ENCODE peak calls at places on chromosomes 6 and 20, in five cellular contexts. X is body of pancreas; N is PC-9; J is naive thymus-derived CD4-positive, alpha-beta T cell; C is aorta. M is an unnamed sample. For H3K9me3, the result is how much of the 10 kb centered on the place peaks cover.

GRCh38 chr6:6712979-6713514 is 124.5 kb downstream of the LY86 start:
- DNase-seq in X (no peak), N (no peak), C (peak), J (no peak), M (no peak)

GRCh38 chr20:8589956-8590355 is 457.9 kb downstream of the PLCB1 start:
- DNase-seq in J (no peak), X (no peak), C (no peak), N (no peak), M (no peak)

GRCh38 chr6:130683761-130684517 is 143.3 kb upstream of the SMLR1 start:
- DNase-seq in C (no peak), J (no peak), N (no peak), X (no peak), M (no peak)

GRCh38 chr20:54292186-54292585 is 84.3 kb downstream of the PFDN4 start:
- DNase-seq in X (no peak), J (no peak), N (peak), C (no peak), M (no peak)

GRCh38 chr6:163370807-163371206 is 43.7 kb upstream of the QKI start:
- DNase-seq in X (peak), J (no peak), N (no peak), C (no peak), M (no peak)

GRCh38 chr20:15100506-15101160 is 763.2 kb upstream of the FLRT3 start:
- DNase-seq in C (no peak), J (no peak), N (no peak), X (no peak), M (no peak)

GRCh38 chr6:28985396-28986164 is 19.5 kb downstream of the ZNF311 start:
- DNase-seq in J (no peak), X (peak), N (peak), C (peak), M (peak)

GRCh38 chr20:50783903-50784302 is 11.0 kb upstream of the BCAS4 start:
- DNase-seq in C (no peak), X (no peak), J (no peak), N (no peak), M (no peak)

GRCh38 chr6:1608222-1608975 is 1.3 kb upstream of the FOXC1 start:
- DNase-seq in X (peak), J (no peak), N (no peak), C (no peak), M (no peak)

GRCh38 chr6:82875573-82876185 is 190.0 kb downstream of the UBE3D start:
- DNase-seq in X (no peak), C (no peak), N (peak), J (no peak), M (peak)

GRCh38 chr6:12957321-12958051 is 240.9 kb downstream of the PHACTR1 start:
- DNase-seq in J (no peak), X (peak), N (no peak), C (peak), M (peak)

GRCh38 chr6:157928428-157928827 is 53.2 kb upstream of the SYNJ2 start:
- DNase-seq in N (no peak), X (no peak), J (no peak), C (no peak), M (no peak)

GRCh38 chr6:11212625-11213024 is 19.8 kb downstream of the NEDD9 start:
- DNase-seq in X (no peak), C (peak), N (peak), J (no peak), M (no peak)

GRCh38 chr20:33664762-33665144 is 2.0 kb upstream of the ACTL10 start:
- DNase-seq in N (no peak), X (no peak), C (no peak), J (no peak), M (no peak)

GRCh38 chr6:83976037-83976755 is 57.4 kb upstream of the MRAP2 start:
- DNase-seq in C (no peak), J (no peak), N (no peak), X (no peak), M (no peak)

GRCh38 chr6:39256294-39256693 is 27.0 kb upstream of the KCNK5 start:
- DNase-seq in X (no peak), C (no peak), N (no peak), J (no peak), M (no peak)

GRCh38 chr6:122202576-122203137 is 196.8 kb upstream of the HSF2 start:
- DNase-seq in X (no peak), C (no peak), J (no peak), N (no peak), M (no peak)

GRCh38 chr6:132669690-132670291 is 10.8 kb upstream of the TAAR1 start:
- DNase-seq in N (peak), J (no peak), X (no peak), C (no peak), M (no peak)

GRCh38 chr20:15594296-15594695 is 979.0 kb downstream of the KIF16B start:
- DNase-seq in J (no peak), N (no peak), X (no peak), C (no peak), M (no peak)

GRCh38 chr20:401682-402495 is 6.2 kb upstream of the RBCK1 start:
- DNase-seq in J (no peak), C (no peak), N (peak), X (no peak), M (peak)

GRCh38 chr6:143397229-143398222 is 53.0 kb downstream of the ADAT2 start:
- DNase-seq in X (peak), N (peak), J (no peak), C (peak), M (peak)

GRCh38 chr20:18856873-18857272 is 43.3 kb downstream of the SCP2D1 start:
- DNase-seq in C (no peak), X (no peak), N (no peak), J (no peak), M (no peak)

GRCh38 chr20:39576786-39577185 is 614.6 kb downstream of the DHX35 start:
- DNase-seq in J (no peak), C (no peak), X (no peak), N (no peak), M (no peak)

GRCh38 chr6:7912736-7913517 is 2.3 kb upstream of the TXNDC5 start:
- DNase-seq in C (no peak), J (no peak), X (no peak), N (no peak), M (no peak)

GRCh38 chr6:151616091-151616513 is 122.3 kb downstream of the CCDC170 start:
- DNase-seq in N (no peak), C (no peak), J (no peak), X (no peak), M (no peak)

GRCh38 chr20:21698494-21699215 is 6.8 kb upstream of the PAX1 start:
- DNase-seq in C (no peak), J (no peak), N (no peak), X (no peak), M (no peak)

GRCh38 chr6:91659881-91660280 is 1073.0 kb upstream of the MAP3K7 start:
- DNase-seq in C (no peak), X (no peak), J (no peak), N (no peak), M (no peak)

GRCh38 chr20:38128691-38129090 is 36.4 kb downstream of the TGM2 start:
- DNase-seq in X (no peak), N (no peak), J (no peak), C (no peak), M (no peak)

GRCh38 chr6:154602708-154603107 is 92.2 kb upstream of the CNKSR3 start:
- DNase-seq in C (no peak), X (no peak), N (no peak), J (no peak), M (no peak)

GRCh38 chr20:50572922-50573777 is 63.0 kb downstream of the PTPN1 start:
- DNase-seq in J (no peak), N (no peak), X (no peak), C (peak), M (peak)

GRCh38 chr6:21597706-21598273 is 4.2 kb downstream of the SOX4 start:
- DNase-seq in N (no peak), C (no peak), J (no peak), X (no peak), M (no peak)

GRCh38 chr20:36830791-36831691 is 44.9 kb upstream of the TLDC2 start:
- DNase-seq in X (no peak), J (no peak), N (peak), C (peak), M (no peak)
- H3K27ac ChIP-seq in X (no peak), J (no peak), N (no peak), C (peak), M (no peak)

GRCh38 chr6:108071736-108072276 is 2.7 kb downstream of the OSTM1 start:
- DNase-seq in N (no peak), X (no peak), J (no peak), C (no peak), M (no peak)

GRCh38 chr6:108074359-108075144 is at the start of gene OSTM1:
- DNase-seq in N (peak), X (peak), J (peak), C (peak), M (peak)

GRCh38 chr6:108074057-108074358 is 533 bp downstream of the OSTM1 start:
- DNase-seq in J (no peak), N (no peak), X (peak), C (no peak), M (no peak)

GRCh38 chr6:108068182-108068581 is 6.4 kb downstream of the OSTM1 start:
- DNase-seq in N (no peak), J (no peak), X (no peak), C (no peak), M (no peak)

GRCh38 chr6:108068618-108069017 is 5.9 kb downstream of the OSTM1 start:
- DNase-seq in X (no peak), C (no peak), N (no peak), J (no peak), M (no peak)
- H3K9me3 ChIP-seq in X (under half), C (under half), N (under half), J (under half), M (under half)

GRCh38 chr6:100968934-100969333 is 87.8 kb upstream of the ASCC3 start:
- DNase-seq in X (no peak), J (no peak), N (no peak), C (no peak), M (no peak)

GRCh38 chr6:100962466-100962865 is 81.3 kb upstream of the ASCC3 start:
- DNase-seq in J (no peak), X (no peak), C (no peak), N (no peak), M (no peak)

GRCh38 chr6:100965069-100965468 is 83.9 kb upstream of the ASCC3 start:
- DNase-seq in C (no peak), N (no peak), X (no peak), J (no peak), M (no peak)
- H3K27ac ChIP-seq in C (no peak), N (no peak), X (no peak), J (no peak), M (no peak)

GRCh38 chr20:31239139-31239538 is 18.3 kb upstream of the DEFB115 start:
- DNase-seq in X (no peak), J (no peak), C (no peak), N (no peak), M (no peak)

GRCh38 chr20:31236953-31237352 is 20.5 kb upstream of the DEFB115 start:
- DNase-seq in X (no peak), N (no peak), C (no peak), J (no peak), M (no peak)

GRCh38 chr20:31237763-31238162 is 19.7 kb upstream of the DEFB115 start:
- DNase-seq in C (no peak), N (no peak), X (no peak), J (no peak), M (no peak)
- H3K9me3 ChIP-seq in C (under half), N (half or more), X (under half), J (under half), M (half or more)

DNA sequence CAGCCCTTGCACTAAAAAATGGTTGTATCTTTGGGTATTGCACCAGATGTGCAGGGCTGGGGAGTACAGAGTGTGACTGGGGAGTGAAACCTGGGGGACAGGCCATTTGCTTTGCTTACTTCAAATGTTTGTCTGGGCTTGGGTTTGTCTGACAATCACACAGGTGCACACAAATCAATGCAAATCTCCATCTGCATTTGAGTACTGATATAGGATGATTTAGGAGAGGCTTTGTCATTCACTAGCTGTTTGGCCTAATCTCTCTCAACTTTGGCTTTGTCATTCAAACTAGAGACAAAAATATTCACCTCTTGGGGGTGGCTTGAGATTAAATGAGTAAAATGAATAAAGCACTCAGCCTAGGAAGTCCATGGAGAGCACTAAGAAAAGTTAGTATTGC is 3.8 kb downstream of the GUCA1A start:
- DNase-seq in N (no peak), J (no peak), C (no peak), X (no peak), M (no peak)
- H3K27ac ChIP-seq in N (no peak), J (no peak), C (no peak), X (no peak), M (no peak)

GRCh38 chr20:49279677-49280462 is 2.0 kb upstream of the ZNFX1 start:
- DNase-seq in N (peak), X (no peak), C (no peak), J (no peak), M (no peak)

GRCh38 chr20:49281913-49282467 is 4.1 kb upstream of the ZNFX1 start:
- DNase-seq in X (no peak), J (no peak), C (no peak), N (no peak), M (no peak)

GRCh38 chr20:49282584-49283171 is 4.8 kb upstream of the ZNFX1 start:
- DNase-seq in N (no peak), J (no peak), X (no peak), C (no peak), M (no peak)

GRCh38 chr20:49280463-49281058 is 2.7 kb upstream of the ZNFX1 start:
- DNase-seq in J (no peak), C (no peak), X (no peak), N (no peak), M (no peak)

GRCh38 chr20:49281059-49281912 is 3.4 kb upstream of the ZNFX1 start:
- DNase-seq in C (no peak), N (peak), J (no peak), X (no peak), M (no peak)
- H3K9me3 ChIP-seq in C (under half), N (half or more), J (under half), X (under half), M (under half)

GRCh38 chr20:47568019-47568418 is 66.3 kb downstream of the NCOA3 start:
- DNase-seq in C (peak), N (peak), X (peak), J (no peak), M (peak)
- H3K27ac ChIP-seq in C (no peak), N (peak), X (peak), J (no peak), M (peak)

DNA sequence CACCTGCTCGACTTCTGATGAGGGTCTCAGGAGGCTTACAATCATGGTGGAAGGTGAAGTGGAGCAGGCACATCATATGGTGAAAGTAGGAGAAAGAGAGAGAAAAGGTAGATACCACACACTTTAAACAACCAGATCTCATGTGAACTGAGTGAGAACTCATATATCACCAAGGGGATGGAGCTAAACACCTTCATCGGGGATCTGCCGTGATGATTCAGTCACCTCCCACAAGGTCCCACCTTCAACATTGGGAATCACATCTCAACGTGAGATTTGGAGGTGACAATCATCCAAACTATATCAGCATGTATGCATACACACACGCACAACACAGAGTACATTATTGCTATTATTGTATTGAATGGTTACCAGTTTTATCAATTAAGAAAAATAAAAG is 453.3 kb upstream of the NRSN1 start:
- DNase-seq in J (no peak), C (no peak), X (no peak), N (no peak), M (no peak)
- H3K9me3 ChIP-seq in J (under half), C (under half), X (under half), N (under half), M (under half)

M was measured in AG04450.